ENCODE peak calls at places on chromosomes 11 and 22, in six cellular contexts. One of them, this sample, is unnamed.

GRCh38 chr11:121499405-121499804 is 46.6 kb upstream of the SORL1-AS1 start:
- DNase-seq in colonic mucosa: no peak
- DNase-seq in gastrocnemius medialis: no peak
- DNase-seq in neural progenitor cell: no peak
- DNase-seq in transverse colon: no peak
- DNase-seq in H1: no peak
- DNase-seq in this sample: no peak

GRCh38 chr11:114092478-114092877 is 33.0 kb downstream of the ZBTB16 start:
- DNase-seq in gastrocnemius medialis: no peak
- DNase-seq in colonic mucosa: no peak
- DNase-seq in transverse colon: no peak
- DNase-seq in H1: no peak
- DNase-seq in neural progenitor cell: no peak
- DNase-seq in this sample: no peak

GRCh38 chr11:28835790-28836189 is 727.6 kb downstream of the METTL15 start:
- DNase-seq in gastrocnemius medialis: no peak
- DNase-seq in transverse colon: no peak
- DNase-seq in neural progenitor cell: no peak
- DNase-seq in H1: no peak
- DNase-seq in colonic mucosa: no peak
- DNase-seq in this sample: no peak

GRCh38 chr11:72621008-72621610 is 53.1 kb downstream of the PDE2A start:
- DNase-seq in H1: no peak
- DNase-seq in colonic mucosa: no peak
- DNase-seq in gastrocnemius medialis: no peak
- DNase-seq in transverse colon: no peak
- DNase-seq in neural progenitor cell: no peak
- DNase-seq in this sample: no peak

GRCh38 chr11:70715166-70715565 is 316.8 kb downstream of the CTTN start:
- DNase-seq in neural progenitor cell: no peak
- DNase-seq in H1: no peak
- DNase-seq in transverse colon: no peak
- DNase-seq in colonic mucosa: no peak
- DNase-seq in gastrocnemius medialis: no peak
- DNase-seq in this sample: no peak

GRCh38 chr11:123020968-123021367 is 39.3 kb upstream of the BSX start:
- DNase-seq in gastrocnemius medialis: no peak
- DNase-seq in H1: no peak
- DNase-seq in transverse colon: peak; percentile 10
- DNase-seq in neural progenitor cell: peak; percentile 73
- DNase-seq in colonic mucosa: no peak
- DNase-seq in this sample: peak; percentile 17

GRCh38 chr11:114738954-114739353 is 60.6 kb downstream of the NXPE2 start:
- DNase-seq in transverse colon: peak; percentile 68
- DNase-seq in H1: peak; percentile 13
- DNase-seq in neural progenitor cell: peak; percentile 71
- DNase-seq in gastrocnemius medialis: peak; percentile 21
- DNase-seq in colonic mucosa: peak; percentile 61
- DNase-seq in this sample: peak; percentile 25

GRCh38 chr11:90496722-90497121 is 273.9 kb upstream of the CHORDC1 start:
- DNase-seq in H1: no peak
- DNase-seq in colonic mucosa: no peak
- DNase-seq in transverse colon: no peak
- DNase-seq in neural progenitor cell: no peak
- DNase-seq in gastrocnemius medialis: no peak
- DNase-seq in this sample: no peak

GRCh38 chr11:60128376-60128775 is 39.9 kb downstream of the MS4A2 start:
- DNase-seq in H1: no peak
- DNase-seq in gastrocnemius medialis: no peak
- DNase-seq in colonic mucosa: no peak
- DNase-seq in neural progenitor cell: no peak
- DNase-seq in transverse colon: no peak
- DNase-seq in this sample: no peak

GRCh38 chr11:61912530-61912898 is 4.9 kb downstream of the RAB3IL1 start:
- DNase-seq in gastrocnemius medialis: peak; percentile 40
- DNase-seq in neural progenitor cell: no peak
- DNase-seq in H1: no peak
- DNase-seq in colonic mucosa: peak; percentile 33
- DNase-seq in transverse colon: no peak
- DNase-seq in this sample: no peak

GRCh38 chr22:23862103-23862502 is 4.4 kb downstream of the SLC2A11 start:
- DNase-seq in transverse colon: no peak
- DNase-seq in gastrocnemius medialis: no peak
- DNase-seq in colonic mucosa: no peak
- DNase-seq in H1: no peak
- DNase-seq in neural progenitor cell: peak; percentile 68
- DNase-seq in this sample: no peak

GRCh38 chr11:134481135-134481534 is 69.1 kb upstream of the B3GAT1 start:
- DNase-seq in H1: no peak
- DNase-seq in colonic mucosa: no peak
- DNase-seq in transverse colon: no peak
- DNase-seq in neural progenitor cell: no peak
- DNase-seq in gastrocnemius medialis: no peak
- DNase-seq in this sample: no peak

GRCh38 chr11:82315093-82315492 is 418.6 kb downstream of the FAM181B start:
- DNase-seq in transverse colon: peak; percentile 11
- DNase-seq in colonic mucosa: no peak
- DNase-seq in gastrocnemius medialis: no peak
- DNase-seq in H1: peak; percentile 15
- DNase-seq in neural progenitor cell: peak; percentile 70
- DNase-seq in this sample: no peak

GRCh38 chr11:15944460-15944859 is 411.9 kb downstream of the SOX6 start:
- DNase-seq in gastrocnemius medialis: no peak
- DNase-seq in colonic mucosa: no peak
- DNase-seq in H1: no peak
- DNase-seq in neural progenitor cell: peak; percentile 11
- DNase-seq in transverse colon: peak; percentile 48
- DNase-seq in this sample: no peak

GRCh38 chr11:8090756-8091155 is 9.7 kb downstream of the TUB start:
- DNase-seq in transverse colon: no peak
- DNase-seq in neural progenitor cell: peak; percentile 91
- DNase-seq in gastrocnemius medialis: no peak
- DNase-seq in colonic mucosa: no peak
- DNase-seq in H1: peak; percentile 44
- DNase-seq in this sample: peak; percentile 20

GRCh38 chr11:32874144-32874543 is 18.5 kb upstream of the QSER1 start:
- DNase-seq in H1: no peak
- DNase-seq in transverse colon: no peak
- DNase-seq in gastrocnemius medialis: no peak
- DNase-seq in neural progenitor cell: peak; percentile 37
- DNase-seq in colonic mucosa: no peak
- DNase-seq in this sample: no peak

GRCh38 chr11:61362542-61362875 is 335 bp downstream of the TMEM138 start:
- DNase-seq in colonic mucosa: peak; percentile 32
- DNase-seq in gastrocnemius medialis: peak; percentile 36
- DNase-seq in transverse colon: no peak
- DNase-seq in neural progenitor cell: no peak
- DNase-seq in H1: no peak
- DNase-seq in this sample: no peak

GRCh38 chr22:23833911-23834317 is 4.9 kb downstream of the DERL3 start:
- DNase-seq in gastrocnemius medialis: no peak
- DNase-seq in transverse colon: no peak
- DNase-seq in colonic mucosa: no peak
- DNase-seq in H1: no peak
- DNase-seq in neural progenitor cell: no peak
- DNase-seq in this sample: no peak

GRCh38 chr22:44085743-44086741 is 61.9 kb downstream of the PARVB start:
- DNase-seq in neural progenitor cell: peak; percentile 66
- DNase-seq in colonic mucosa: peak; percentile 69
- DNase-seq in gastrocnemius medialis: peak; percentile 96
- DNase-seq in H1: peak; percentile 10
- DNase-seq in transverse colon: peak; percentile 72
- DNase-seq in this sample: no peak

GRCh38 chr11:5266609-5267008 is 3.1 kb downstream of the HBE1 start:
- DNase-seq in neural progenitor cell: no peak
- DNase-seq in colonic mucosa: no peak
- DNase-seq in gastrocnemius medialis: no peak
- DNase-seq in H1: no peak
- DNase-seq in transverse colon: no peak
- DNase-seq in this sample: no peak

GRCh38 chr11:1889941-1890855 is 1.5 kb downstream of the PRR33 start:
- DNase-seq in colonic mucosa: no peak
- DNase-seq in neural progenitor cell: no peak
- DNase-seq in gastrocnemius medialis: no peak
- DNase-seq in transverse colon: no peak
- DNase-seq in H1: no peak
- DNase-seq in this sample: no peak

GRCh38 chr11:35553831-35554230 is 28.4 kb upstream of the PAMR1 start:
- DNase-seq in H1: no peak
- DNase-seq in gastrocnemius medialis: no peak
- DNase-seq in neural progenitor cell: no peak
- DNase-seq in colonic mucosa: no peak
- DNase-seq in transverse colon: no peak
- DNase-seq in this sample: no peak

GRCh38 chr11:118819687-118820086 is 28.7 kb upstream of the DDX6 start:
- DNase-seq in H1: no peak
- DNase-seq in transverse colon: no peak
- DNase-seq in colonic mucosa: no peak
- DNase-seq in neural progenitor cell: no peak
- DNase-seq in gastrocnemius medialis: no peak
- DNase-seq in this sample: no peak
- H3K27ac ChIP-seq in H1: no peak overlapping the region
- H3K27ac ChIP-seq in transverse colon: peak overlapping the region; percentile 76
- H3K27ac ChIP-seq in colonic mucosa: peak overlapping the region; percentile 11
- H3K27ac ChIP-seq in neural progenitor cell: no peak overlapping the region
- H3K27ac ChIP-seq in gastrocnemius medialis: peak overlapping the region; percentile 77
- H3K27ac ChIP-seq in this sample: no peak overlapping the region

DNA sequence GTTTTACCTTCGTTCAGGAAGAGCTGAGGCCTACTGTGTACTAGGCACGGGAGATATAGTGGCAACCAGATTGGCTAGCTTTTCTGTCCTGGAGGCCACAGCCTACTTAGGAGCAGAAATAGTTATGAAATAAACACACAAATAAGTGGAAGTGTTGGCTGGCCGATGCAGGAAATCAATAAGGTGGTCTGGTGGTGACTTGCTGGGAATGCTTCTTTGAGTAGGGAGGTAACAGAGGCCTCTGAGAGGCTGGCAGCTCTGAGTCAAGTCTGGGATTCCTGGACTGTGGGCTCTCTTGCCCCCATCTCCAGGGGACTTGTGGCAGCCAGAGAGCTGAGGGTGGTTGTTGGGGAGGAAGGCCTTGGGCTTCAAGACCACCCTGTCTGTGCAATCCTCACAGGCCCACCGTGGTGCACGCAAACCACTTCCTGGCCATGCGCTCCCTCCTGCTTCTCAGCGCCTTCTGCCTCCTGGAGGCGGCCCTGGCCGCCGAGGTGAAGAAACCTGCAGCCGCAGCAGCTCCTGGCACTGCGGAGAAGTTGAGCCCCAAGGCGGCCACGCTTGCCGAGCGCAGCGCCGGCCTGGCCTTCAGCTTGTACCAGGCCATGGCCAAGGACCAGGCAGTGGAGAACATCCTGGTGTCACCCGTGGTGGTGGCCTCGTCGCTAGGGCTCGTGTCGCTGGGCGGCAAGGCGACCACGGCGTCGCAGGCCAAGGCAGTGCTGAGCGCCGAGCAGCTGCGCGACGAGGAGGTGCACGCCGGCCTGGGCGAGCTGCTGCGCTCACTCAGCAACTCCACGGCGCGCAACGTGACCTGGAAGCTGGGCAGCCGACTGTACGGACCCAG is 4.1 kb downstream of the SERPINH1 start:
- DNase-seq in H1: no peak
- DNase-seq in transverse colon: no peak
- DNase-seq in colonic mucosa: no peak
- DNase-seq in neural progenitor cell: no peak
- DNase-seq in gastrocnemius medialis: no peak
- DNase-seq in this sample: no peak
- H3K27ac ChIP-seq in H1: peak overlapping the region; percentile 43
- H3K27ac ChIP-seq in transverse colon: peak overlapping the region; percentile 96
- H3K27ac ChIP-seq in colonic mucosa: no peak overlapping the region
- H3K27ac ChIP-seq in neural progenitor cell: no peak overlapping the region
- H3K27ac ChIP-seq in gastrocnemius medialis: peak overlapping the region; percentile 98
- H3K27ac ChIP-seq in this sample: no peak overlapping the region

GRCh38 chr22:27844656-27845602 is 43.4 kb upstream of the MN1 start:
- DNase-seq in colonic mucosa: no peak
- DNase-seq in neural progenitor cell: no peak
- DNase-seq in gastrocnemius medialis: no peak
- DNase-seq in H1: no peak
- DNase-seq in transverse colon: no peak
- DNase-seq in this sample: no peak
- H3K27ac ChIP-seq in colonic mucosa: no peak overlapping the region
- H3K27ac ChIP-seq in neural progenitor cell: no peak overlapping the region
- H3K27ac ChIP-seq in gastrocnemius medialis: no peak overlapping the region
- H3K27ac ChIP-seq in H1: no peak overlapping the region
- H3K27ac ChIP-seq in transverse colon: no peak overlapping the region
- H3K27ac ChIP-seq in this sample: no peak overlapping the region

GRCh38 chr11:12102588-12103410 is 7.6 kb upstream of the MICAL2 start:
- DNase-seq in gastrocnemius medialis: no peak
- DNase-seq in H1: no peak
- DNase-seq in colonic mucosa: no peak
- DNase-seq in neural progenitor cell: no peak
- DNase-seq in transverse colon: no peak
- DNase-seq in this sample: no peak
- H3K27ac ChIP-seq in gastrocnemius medialis: no peak overlapping the region
- H3K27ac ChIP-seq in H1: no peak overlapping the region
- H3K27ac ChIP-seq in colonic mucosa: no peak overlapping the region
- H3K27ac ChIP-seq in neural progenitor cell: no peak overlapping the region
- H3K27ac ChIP-seq in transverse colon: no peak overlapping the region
- H3K27ac ChIP-seq in this sample: no peak overlapping the region

GRCh38 chr22:31086703-31087330 is 5.7 kb downstream of the SMTN start:
- DNase-seq in gastrocnemius medialis: no peak
- DNase-seq in transverse colon: no peak
- DNase-seq in H1: no peak
- DNase-seq in colonic mucosa: no peak
- DNase-seq in neural progenitor cell: no peak
- DNase-seq in this sample: no peak
- H3K27ac ChIP-seq in gastrocnemius medialis: peak overlapping the region; percentile 92
- H3K27ac ChIP-seq in transverse colon: peak overlapping the region; percentile 97
- H3K27ac ChIP-seq in H1: no peak overlapping the region
- H3K27ac ChIP-seq in colonic mucosa: peak overlapping the region; percentile 86
- H3K27ac ChIP-seq in neural progenitor cell: no peak overlapping the region
- H3K27ac ChIP-seq in this sample: no peak overlapping the region

DNA sequence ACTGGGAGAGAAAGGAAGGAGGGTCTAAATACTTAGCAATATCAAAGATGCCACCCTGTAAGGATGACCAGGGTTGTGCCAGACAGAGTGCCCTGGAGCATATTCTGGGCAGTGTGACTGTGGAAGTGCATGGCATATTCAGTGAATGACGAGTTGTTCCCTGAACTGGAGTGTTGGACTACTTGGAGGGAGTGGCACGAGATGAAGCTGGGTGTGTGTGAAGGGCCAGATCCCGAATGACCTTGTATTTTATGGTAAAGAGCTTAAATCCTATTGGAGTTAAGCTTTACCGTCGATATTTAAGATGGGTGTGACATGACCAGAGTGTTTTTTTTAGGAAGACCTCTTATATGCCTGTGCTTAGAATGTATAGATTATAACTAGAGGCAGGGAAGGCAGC is 48.8 kb downstream of the STIM1 start:
- DNase-seq in H1: no peak
- DNase-seq in colonic mucosa: peak; percentile 64
- DNase-seq in gastrocnemius medialis: peak; percentile 71
- DNase-seq in transverse colon: peak; percentile 57
- DNase-seq in neural progenitor cell: no peak
- DNase-seq in this sample: no peak
- H3K27ac ChIP-seq in H1: no peak overlapping the region
- H3K27ac ChIP-seq in colonic mucosa: peak overlapping the region; percentile 1
- H3K27ac ChIP-seq in gastrocnemius medialis: peak overlapping the region; percentile 84
- H3K27ac ChIP-seq in transverse colon: peak overlapping the region; percentile 57
- H3K27ac ChIP-seq in neural progenitor cell: no peak overlapping the region
- H3K27ac ChIP-seq in this sample: peak overlapping the region; percentile 26